ENCODE peak calls at places on chromosomes 11 and 22, in four cellular contexts. A, I, L and G are unnamed samples.

GRCh38 chr11:58058276-58059010 is 27.7 kb downstream of the OR6Q1 start:
- DNase-seq in A (no peak), I (peak; percentile 15), L (no peak), G (peak; percentile 54)

GRCh38 chr11:76610871-76611475 is 59.6 kb downstream of the LRRC32 start:
- DNase-seq in A (no peak), I (no peak), L (no peak), G (no peak)

GRCh38 chr11:102293873-102294601 is 23.2 kb upstream of the BIRC3 start:
- DNase-seq in A (peak; percentile 55), I (peak; percentile 59), L (no peak), G (peak; percentile 72)

GRCh38 chr11:61333638-61334433 is 808 bp downstream of the TKFC start:
- DNase-seq in A (no peak), I (no peak), L (no peak), G (no peak)

GRCh38 chr22:26615149-26615548 is 2.7 kb downstream of the CRYBB1 start:
- DNase-seq in A (no peak), I (no peak), L (no peak), G (no peak)

GRCh38 chr22:42842658-42843370 is 14.3 kb downstream of the ARFGAP3 start:
- DNase-seq in A (no peak), I (peak; percentile 56), L (no peak), G (no peak)

GRCh38 chr11:8808226-8808585 is 102.8 kb upstream of the AKIP1 start:
- DNase-seq in A (no peak), I (no peak), L (no peak), G (peak; percentile 57)

GRCh38 chr11:107859459-107860239 is 1.1 kb upstream of the SLC35F2 start:
- DNase-seq in A (peak; percentile 35), I (peak; percentile 35), L (peak; percentile 13), G (no peak)

GRCh38 chr11:134277176-134278001 is 1.2 kb downstream of the GLB1L3 start:
- DNase-seq in A (no peak), I (no peak), L (no peak), G (no peak)

GRCh38 chr11:46075168-46075567 is 46.1 kb downstream of the PHF21A start:
- DNase-seq in A (no peak), I (peak; percentile 53), L (no peak), G (peak; percentile 51)

GRCh38 chr22:47154621-47155081 is 392.2 kb downstream of the TBC1D22A start:
- DNase-seq in A (peak; percentile 71), I (peak; percentile 83), L (no peak), G (peak; percentile 52)

GRCh38 chr22:17770180-17771077 is 3.8 kb downstream of the BID start:
- DNase-seq in A (no peak), I (no peak), L (no peak), G (no peak)

GRCh38 chr11:67002297-67002913 is 20.5 kb upstream of the SYT12 start:
- DNase-seq in A (no peak), I (no peak), L (no peak), G (no peak)

GRCh38 chr11:122843281-122844150 is 5.2 kb downstream of the CRTAM start:
- DNase-seq in A (no peak), I (no peak), L (no peak), G (no peak)

GRCh38 chr11:70099578-70100282 is 21.6 kb downstream of the ANO1 start:
- DNase-seq in A (no peak), I (peak; percentile 8), L (no peak), G (no peak)

GRCh38 chr11:74749127-74749964 is 697 bp downstream of the RNF169 start:
- DNase-seq in A (peak; percentile 62), I (peak; percentile 55), L (peak; percentile 34), G (peak; percentile 39)

GRCh38 chr11:41879186-41879738 is 419.8 kb upstream of the LRRC4C start:
- DNase-seq in A (peak; percentile 30), I (peak; percentile 2), L (no peak), G (no peak)

GRCh38 chr11:120344302-120345004 is 8.2 kb downstream of the ARHGEF12 start:
- DNase-seq in A (no peak), I (peak; percentile 83), L (peak; percentile 30), G (peak; percentile 76)

GRCh38 chr11:63569570-63569969 is 6.4 kb upstream of the PLAAT2 start:
- DNase-seq in A (no peak), I (no peak), L (no peak), G (no peak)

GRCh38 chr22:28741200-28741757 is 341 bp downstream of the CHEK2 start:
- DNase-seq in A (no peak), I (no peak), L (no peak), G (no peak)

GRCh38 chr11:7858001-7858400 is 61.3 kb upstream of the OR5P2 start:
- DNase-seq in A (no peak), I (no peak), L (no peak), G (no peak)

GRCh38 chr11:67179892-67180490 is 60.9 kb downstream of the KDM2A start:
- DNase-seq in A (no peak), I (peak; percentile 12), L (no peak), G (no peak)

GRCh38 chr22:43356881-43357280 is 13.7 kb upstream of the SCUBE1 start:
- DNase-seq in A (no peak), I (no peak), L (no peak), G (no peak)

GRCh38 chr11:76885390-76886097 is 24.8 kb downstream of the ACER3 start:
- DNase-seq in A (peak; percentile 5), I (peak; percentile 62), L (no peak), G (peak; percentile 73)

GRCh38 chr11:7281083-7281482 is 29.4 kb downstream of the SYT9 start:
- DNase-seq in A (no peak), I (peak; percentile 58), L (no peak), G (no peak)

GRCh38 chr22:45290410-45290936 is 5.7 kb downstream of the UPK3A start:
- DNase-seq in A (peak; percentile 78), I (peak; percentile 72), L (no peak), G (peak; percentile 79)

GRCh38 chr11:85955531-85955930 is 100.3 kb downstream of the CCDC83 start:
- DNase-seq in A (peak; percentile 54), I (peak; percentile 67), L (no peak), G (peak; percentile 59)

GRCh38 chr22:38083931-38084631 is at the start of gene SLC16A8:
- DNase-seq in A (no peak), I (no peak), L (no peak), G (no peak)

GRCh38 chr11:27300974-27301373 is 62.0 kb downstream of the CCDC34 start:
- DNase-seq in A (no peak), I (no peak), L (no peak), G (peak; percentile 42)

GRCh38 chr11:19727246-19727645 is 14.6 kb downstream of the NAV2 start:
- DNase-seq in A (no peak), I (peak; percentile 75), L (no peak), G (peak; percentile 71)

GRCh38 chr11:61609970-61610347 is 29.1 kb upstream of the SYT7 start:
- DNase-seq in A (no peak), I (no peak), L (no peak), G (no peak)

GRCh38 chr11:124612567-124613245 is 1.5 kb downstream of the PANX3 start:
- DNase-seq in A (no peak), I (no peak), L (no peak), G (no peak)

GRCh38 chr11:130383363-130384168 is 44.8 kb downstream of the ADAMTS8 start:
- DNase-seq in A (peak; percentile 42), I (peak; percentile 89), L (no peak), G (peak; percentile 97)